ENCODE peak calls at places on chromosome 9, in ten cellular contexts. V, E, Q, G, T, Y, N, C, I and O are unnamed samples.

GRCh38 chr9:112168197-112168596 is 6.9 kb downstream of the SUSD1 start:
- DNase-seq in V (no peak), E (no peak), Q (no peak), G (no peak), T (no peak), Y (no peak), N (no peak), C (peak), I (no peak), O (no peak)

GRCh38 chr9:124079176-124079925 is 67.8 kb downstream of the LHX2 start:
- DNase-seq in V (no peak), E (no peak), Q (no peak), G (no peak), T (no peak), Y (no peak), N (no peak), C (no peak), I (peak), O (no peak)

GRCh38 chr9:136172412-136173079 is 32.4 kb downstream of the LHX3 start:
- DNase-seq in V (peak), E (no peak), Q (no peak), G (no peak), T (no peak), Y (no peak), N (no peak), C (no peak), I (no peak), O (no peak)

GRCh38 chr9:97809666-97810344 is 43.2 kb upstream of the FOXE1 start:
- DNase-seq in V (no peak), E (no peak), Q (no peak), G (no peak), T (no peak), Y (no peak), N (no peak), C (no peak), I (no peak), O (no peak)

GRCh38 chr9:121819511-121820231 is 168.2 kb downstream of the DAB2IP start:
- DNase-seq in V (no peak), E (no peak), Q (no peak), G (no peak), T (no peak), Y (peak), N (no peak), C (no peak), I (peak), O (no peak)

GRCh38 chr9:83070257-83070656 is 7.3 kb upstream of the RASEF start:
- DNase-seq in V (no peak), E (no peak), Q (no peak), G (no peak), T (no peak), Y (no peak), N (no peak), C (no peak), I (no peak), O (no peak)

GRCh38 chr9:26426732-26427131 is 465.9 kb downstream of the CAAP1 start:
- DNase-seq in V (no peak), E (no peak), Q (no peak), G (no peak), T (no peak), Y (peak), N (no peak), C (no peak), I (no peak), O (no peak)

GRCh38 chr9:3027260-3027659 is 183.4 kb upstream of the PUM3 start:
- DNase-seq in V (peak), E (no peak), Q (no peak), G (no peak), T (no peak), Y (no peak), N (no peak), C (no peak), I (no peak), O (no peak)

GRCh38 chr9:29150606-29151005 is 1577.3 kb upstream of the C9orf72 start:
- DNase-seq in V (no peak), E (no peak), Q (no peak), G (no peak), T (no peak), Y (no peak), N (no peak), C (no peak), I (peak), O (no peak)

GRCh38 chr9:94135222-94135621 is 51.0 kb downstream of the PTPDC1 start:
- DNase-seq in V (no peak), E (no peak), Q (no peak), G (no peak), T (no peak), Y (no peak), N (peak), C (no peak), I (peak), O (no peak)

GRCh38 chr9:1050125-1050895 is at the start of gene DMRT2:
- DNase-seq in V (peak), E (no peak), Q (no peak), G (no peak), T (no peak), Y (peak), N (peak), C (peak), I (peak), O (peak)

GRCh38 chr9:5288591-5288990 is 15.9 kb downstream of the RLN2 start:
- DNase-seq in V (no peak), E (no peak), Q (no peak), G (no peak), T (no peak), Y (no peak), N (no peak), C (no peak), I (no peak), O (no peak)